ENCODE peak calls at places on chromosomes 1 and 21, in four cellular contexts. W is DND-41, G is hepatocyte, A is fibroblast of lung. N is an unnamed sample.

GRCh38 chr1:112866151-112866550 is 89.8 kb downstream of the SLC16A1 start:
- DNase-seq in W (no peak), G (peak), A (peak), N (no peak)

GRCh38 chr1:4612991-4613390 is 41.4 kb upstream of the AJAP1 start:
- DNase-seq in W (no peak), G (no peak), A (no peak), N (no peak)

GRCh38 chr1:163055531-163055930 is 13.6 kb upstream of the RGS4 start:
- DNase-seq in W (no peak), G (no peak), A (no peak), N (no peak)

GRCh38 chr1:47238935-47239640 is 7.1 kb upstream of the TAL1 start:
- DNase-seq in W (no peak), G (no peak), A (no peak), N (no peak)

GRCh38 chr1:120178799-120179419 is 2.6 kb upstream of the SEC22B start:
- DNase-seq in W (no peak), G (peak), A (peak), N (no peak)

GRCh38 chr1:101316276-101316675 is 79.5 kb downstream of the S1PR1 start:
- DNase-seq in W (no peak), G (no peak), A (no peak), N (no peak)

GRCh38 chr1:94541175-94542087 is at the start of gene F3:
- DNase-seq in W (peak), G (peak), A (peak), N (no peak)

GRCh38 chr1:37265786-37266667 is 208.4 kb upstream of the ZC3H12A start:
- DNase-seq in W (no peak), G (no peak), A (no peak), N (no peak)

GRCh38 chr1:10939654-10940450 is 72.6 kb upstream of the TARDBP start:
- DNase-seq in W (peak), G (peak), A (no peak), N (peak)

GRCh38 chr1:226126824-226127591 is 59.5 kb downstream of the ACBD3 start:
- DNase-seq in W (no peak), G (peak), A (no peak), N (no peak)

GRCh38 chr1:94169126-94169525 is 48.2 kb upstream of the ABCA4 start:
- DNase-seq in W (no peak), G (no peak), A (no peak), N (no peak)

GRCh38 chr1:59151860-59152259 is 145.0 kb upstream of the FGGY start:
- DNase-seq in W (no peak), G (no peak), A (no peak), N (no peak)

GRCh38 chr1:188364927-188365449 is 1536.2 kb downstream of the PLA2G4A start:
- DNase-seq in W (no peak), G (no peak), A (no peak), N (no peak)

GRCh38 chr1:176567190-176567794 is 104.3 kb downstream of the PAPPA2 start:
- DNase-seq in W (no peak), G (no peak), A (peak), N (no peak)

GRCh38 chr1:91201699-91202098 is 179.9 kb upstream of the ZNF644 start:
- DNase-seq in W (no peak), G (no peak), A (no peak), N (no peak)

GRCh38 chr1:184002071-184002470 is 35.5 kb downstream of the COLGALT2 start:
- DNase-seq in W (no peak), G (peak), A (peak), N (no peak)

GRCh38 chr1:21451212-21451611 is 11.3 kb downstream of the NBPF3 start:
- DNase-seq in W (no peak), G (no peak), A (peak), N (peak)

GRCh38 chr1:32487182-32487581 is 22.3 kb downstream of the ZBTB8B start:
- DNase-seq in W (no peak), G (no peak), A (no peak), N (no peak)

GRCh38 chr1:56436912-56437403 is 142.4 kb downstream of the PLPP3 start:
- DNase-seq in W (no peak), G (no peak), A (no peak), N (no peak)

GRCh38 chr21:35372201-35372600 is 323.1 kb upstream of the RUNX1 start:
- DNase-seq in W (no peak), G (no peak), A (no peak), N (no peak)

GRCh38 chr1:5765997-5766913 is 226.0 kb downstream of the NPHP4 start:
- DNase-seq in W (no peak), G (no peak), A (no peak), N (no peak)

GRCh38 chr1:7942701-7943029 is 2.0 kb upstream of the TNFRSF9 start:
- DNase-seq in W (no peak), G (no peak), A (no peak), N (no peak)

GRCh38 chr1:7940745-7941436 is at the start of gene TNFRSF9:
- DNase-seq in W (no peak), G (peak), A (peak), N (no peak)

GRCh38 chr1:7940034-7940433 is 605 bp downstream of the TNFRSF9 start:
- DNase-seq in W (no peak), G (no peak), A (no peak), N (no peak)

GRCh38 chr1:7943295-7943694 is 2.7 kb upstream of the TNFRSF9 start:
- DNase-seq in W (no peak), G (no peak), A (no peak), N (no peak)

GRCh38 chr1:7941437-7941793 is 776 bp upstream of the TNFRSF9 start:
- DNase-seq in W (no peak), G (no peak), A (peak), N (no peak)
- H3K4me2 ChIP-seq in W (no peak), G (peak), A (no peak), N (no peak)

GRCh38 chr1:231871471-231871870 is 244.9 kb downstream of the DISC1 start:
- DNase-seq in W (no peak), G (no peak), A (no peak), N (no peak)

GRCh38 chr1:231867607-231868006 is 241.0 kb downstream of the DISC1 start:
- DNase-seq in W (no peak), G (no peak), A (peak), N (no peak)

GRCh38 chr1:231871878-231872277 is 245.3 kb downstream of the DISC1 start:
- DNase-seq in W (no peak), G (no peak), A (no peak), N (no peak)

GRCh38 chr1:231866392-231867331 is 240.1 kb downstream of the DISC1 start:
- DNase-seq in W (peak), G (peak), A (peak), N (peak)

DNA sequence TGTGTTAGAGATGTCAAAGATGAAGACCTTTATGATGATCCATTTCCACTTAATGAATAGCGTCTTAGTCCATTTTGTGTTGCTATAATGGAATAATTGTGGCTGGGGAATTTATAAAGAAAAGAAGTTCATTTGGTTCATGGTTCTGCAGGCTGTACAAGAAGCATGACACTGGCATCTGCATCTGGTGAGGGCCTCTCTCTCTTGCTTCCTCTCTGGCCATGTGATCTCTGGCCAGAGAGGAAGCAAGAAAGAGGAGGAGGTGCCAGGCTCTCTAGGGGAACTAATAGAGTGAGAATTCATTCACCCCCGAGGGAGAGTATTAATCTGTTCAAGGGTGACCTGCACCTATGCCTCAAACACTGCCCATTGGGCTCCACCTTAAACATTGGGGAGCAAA is 242.8 kb downstream of the DISC1 start:
- DNase-seq in W (no peak), G (no peak), A (no peak), N (peak)
- H3K4me2 ChIP-seq in W (no peak), G (no peak), A (no peak), N (no peak)

GRCh38 chr1:219544163-219544846 is 68.6 kb downstream of the ZC3H11B start:
- DNase-seq in W (no peak), G (no peak), A (peak), N (no peak)
- H3K4me2 ChIP-seq in W (no peak), G (no peak), A (no peak), N (no peak)

GRCh38 chr1:25607123-25607522 is 9.5 kb upstream of the MAN1C1 start:
- DNase-seq in W (no peak), G (no peak), A (no peak), N (no peak)
- H3K4me2 ChIP-seq in W (no peak), G (no peak), A (no peak), N (no peak)